ENCODE peak calls at places on chromosome 19, in four cellular contexts. R is ELR, O is myocyte, H is NCI-H1105 treated with DMSO at 0.1 percent for 48 hours. B is an unnamed sample.

GRCh38 chr19:12800344-12800732 is 1.3 kb downstream of the PRDX2 start:
- DNase-seq in R (no peak), O (no peak), H (no peak), B (no peak)

GRCh38 chr19:45179063-45179847 is 671 bp downstream of the BLOC1S3 start:
- DNase-seq in O (peak), R (peak), H (peak), B (no peak)

GRCh38 chr19:45405435-45406164 is 731 bp upstream of the PPP1R13L start:
- DNase-seq in O (peak), R (peak), H (peak), B (peak)

GRCh38 chr19:16197188-16197621 is 506 bp upstream of the AP1M1 start:
- DNase-seq in H (no peak), R (peak), O (peak), B (no peak)

GRCh38 chr19:18712981-18713380 is 29.5 kb downstream of the CRTC1 start:
- DNase-seq in H (no peak), R (no peak), O (no peak), B (no peak)

GRCh38 chr19:1417681-1418493 is 10.5 kb downstream of the DAZAP1 start:
- DNase-seq in R (no peak), O (no peak), H (no peak), B (no peak)

GRCh38 chr19:29376855-29377354 is 148.9 kb upstream of the VSTM2B start:
- DNase-seq in O (no peak), H (no peak), R (no peak), B (no peak)

GRCh38 chr19:6012416-6013170 is 34.7 kb upstream of the RANBP3 start:
- DNase-seq in R (no peak), O (no peak), H (no peak), B (no peak)

GRCh38 chr19:10004617-10005016 is 5.7 kb downstream of the COL5A3 start:
- DNase-seq in O (no peak), H (no peak), R (no peak), B (no peak)

GRCh38 chr19:27733551-27734266 is 1479.2 kb downstream of the UQCRFS1 start:
- DNase-seq in O (no peak), H (no peak), R (no peak), B (no peak)

GRCh38 chr19:38375098-38375493 is 725 bp downstream of the PSMD8 start:
- DNase-seq in R (no peak), O (no peak), H (no peak), B (no peak)

GRCh38 chr19:12800873-12801465 is 631 bp downstream of the PRDX2 start:
- DNase-seq in O (no peak), R (peak), H (no peak), B (no peak)

GRCh38 chr19:5838437-5839311 is 828 bp downstream of the FUT6 start:
- DNase-seq in H (no peak), O (no peak), R (no peak), B (no peak)

GRCh38 chr19:56900573-56901097 is 60.1 kb upstream of the PEG3 start:
- DNase-seq in R (no peak), H (peak), O (no peak), B (peak)

GRCh38 chr19:38849746-38850230 is at the start of gene HNRNPL:
- DNase-seq in H (no peak), R (no peak), O (no peak), B (no peak)

GRCh38 chr19:36093687-36094086 is 17.3 kb upstream of the OVOL3 start:
- DNase-seq in H (no peak), R (no peak), O (no peak), B (no peak)

GRCh38 chr19:4059931-4060620 is 6.6 kb downstream of the ZBTB7A start:
- DNase-seq in O (no peak), H (no peak), R (no peak), B (no peak)

GRCh38 chr19:39212377-39212742 is 8.3 kb upstream of the SYCN start:
- DNase-seq in R (peak), O (no peak), H (no peak), B (no peak)

GRCh38 chr19:5480427-5480836 is 25.2 kb downstream of the ZNRF4 start:
- DNase-seq in H (no peak), R (peak), O (no peak), B (peak)

GRCh38 chr19:33545209-33545981 is 23.8 kb upstream of the PEPD start:
- DNase-seq in H (no peak), O (no peak), R (no peak), B (no peak)

GRCh38 chr19:15200575-15201364 is at the start of gene NOTCH3:
- DNase-seq in H (no peak), R (no peak), O (peak), B (no peak)

GRCh38 chr19:8397746-8398721 is 7.9 kb downstream of the RAB11B start:
- DNase-seq in H (no peak), R (no peak), O (peak), B (no peak)

GRCh38 chr19:39926170-39926755 is 8.2 kb downstream of the FCGBP start:
- DNase-seq in O (no peak), H (no peak), R (no peak), B (no peak)

GRCh38 chr19:2344381-2344870 is 15.6 kb upstream of the TMPRSS9 start:
- DNase-seq in R (no peak), H (no peak), O (no peak), B (no peak)

GRCh38 chr19:42441047-42441440 is 1.7 kb downstream of the CXCL17 start:
- DNase-seq in O (no peak), H (no peak), R (no peak), B (no peak)

GRCh38 chr19:48665786-48666185 is 7.0 kb downstream of the NTN5 start:
- DNase-seq in R (no peak), H (no peak), O (no peak), B (no peak)

GRCh38 chr19:35037716-35038622 is 3.6 kb upstream of the HPN start:
- DNase-seq in H (no peak), R (peak), O (no peak), B (no peak)

GRCh38 chr19:33673258-33673875 is 51.6 kb downstream of the CHST8 start:
- DNase-seq in R (no peak), H (no peak), O (no peak), B (no peak)

GRCh38 chr19:7083076-7083956 is 13.8 kb downstream of the ZNF557 start:
- DNase-seq in O (no peak), H (no peak), R (peak), B (no peak)

B was measured in NCI-H748 treated with DMSO at 0.1 percent for 48 hours.